ENCODE peak calls at places on chromosomes 2 and 18, in four cellular contexts. S, X, V and T are unnamed samples.

GRCh38 chr18:22170421-22171262 is 1.3 kb downstream of the GATA6 start:
- DNase-seq in S (no peak), X (no peak), V (peak), T (peak)

GRCh38 chr2:64105676-64106461 is 38.4 kb downstream of the PELI1 start:
- DNase-seq in S (no peak), X (no peak), V (no peak), T (no peak)

GRCh38 chr2:231667497-231667896 is 40.8 kb upstream of the PTMA start:
- DNase-seq in S (no peak), X (no peak), V (no peak), T (no peak)

GRCh38 chr18:33495278-33495677 is 54.8 kb upstream of the CCDC178 start:
- DNase-seq in S (no peak), X (no peak), V (no peak), T (peak)

GRCh38 chr2:233059797-233060499 is at the start of gene INPP5D:
- DNase-seq in S (peak), X (no peak), V (peak), T (no peak)

GRCh38 chr2:58633576-58634365 is 392.6 kb upstream of the FANCL start:
- DNase-seq in S (no peak), X (peak), V (no peak), T (peak)

GRCh38 chr18:1075310-1075709 is 170.6 kb downstream of the ADCYAP1 start:
- DNase-seq in S (no peak), X (no peak), V (no peak), T (no peak)

GRCh38 chr2:61016392-61017002 is 1.0 kb upstream of the PEX13 start:
- DNase-seq in S (no peak), X (no peak), V (no peak), T (no peak)

GRCh38 chr2:38443021-38443541 is 66.0 kb upstream of the ATL2 start:
- DNase-seq in S (no peak), X (peak), V (no peak), T (peak)

GRCh38 chr2:222304737-222305509 is 6.1 kb upstream of the PAX3 start:
- DNase-seq in S (no peak), X (no peak), V (no peak), T (no peak)

GRCh38 chr2:13791019-13791418 is 841.5 kb upstream of the LRATD1 start:
- DNase-seq in S (no peak), X (no peak), V (no peak), T (no peak)

GRCh38 chr18:9867454-9867732 is 18.4 kb upstream of the TXNDC2 start:
- DNase-seq in S (no peak), X (no peak), V (no peak), T (no peak)

GRCh38 chr2:210617732-210618330 is 61.4 kb downstream of the CPS1 start:
- DNase-seq in S (no peak), X (peak), V (no peak), T (peak)

GRCh38 chr18:63708650-63709049 is 5.9 kb downstream of the SERPINB11 start:
- DNase-seq in S (no peak), X (no peak), V (no peak), T (peak)

GRCh38 chr18:3264362-3264761 is 2.4 kb downstream of the MYL12B start:
- DNase-seq in S (no peak), X (no peak), V (no peak), T (peak)

GRCh38 chr2:60840880-60841279 is 40.5 kb upstream of the REL start:
- DNase-seq in S (no peak), X (no peak), V (no peak), T (no peak)

GRCh38 chr2:48601349-48601748 is 16.3 kb upstream of the GTF2A1L start:
- DNase-seq in S (no peak), X (peak), V (no peak), T (peak)

GRCh38 chr2:43303889-43304288 is 77.5 kb upstream of the ZFP36L2 start:
- DNase-seq in S (no peak), X (no peak), V (no peak), T (no peak)

GRCh38 chr2:233546101-233546500 is 20.5 kb downstream of the USP40 start:
- DNase-seq in S (no peak), X (no peak), V (no peak), T (no peak)

GRCh38 chr2:127067620-127068350 is 39.2 kb downstream of the BIN1 start:
- DNase-seq in S (peak), X (peak), V (peak), T (peak)

GRCh38 chr2:241993386-241994005 is 124.0 kb downstream of the RTP5 start:
- DNase-seq in S (no peak), X (no peak), V (no peak), T (no peak)

GRCh38 chr2:47890711-47891368 is 15.5 kb downstream of the FBXO11 start:
- DNase-seq in S (no peak), X (no peak), V (no peak), T (peak)

GRCh38 chr2:168660859-168661258 is 141.6 kb upstream of the NOSTRIN start:
- DNase-seq in S (no peak), X (no peak), V (peak), T (no peak)

GRCh38 chr2:120465012-120465700 is 119.2 kb downstream of the INHBB start:
- DNase-seq in S (no peak), X (no peak), V (no peak), T (no peak)

GRCh38 chr2:207223051-207223450 is 57.3 kb upstream of the KLF7 start:
- DNase-seq in S (no peak), X (no peak), V (no peak), T (peak)

GRCh38 chr18:56043691-56044090 is 455.7 kb upstream of the TCF4 start:
- DNase-seq in S (no peak), X (no peak), V (no peak), T (no peak)

GRCh38 chr2:231181848-231182247 is 16.6 kb upstream of the ARMC9 start:
- DNase-seq in S (no peak), X (no peak), V (peak), T (peak)

GRCh38 chr2:40218679-40219078 is 233.2 kb downstream of the SLC8A1 start:
- DNase-seq in S (no peak), X (no peak), V (peak), T (peak)

GRCh38 chr2:26480751-26481380 is 2.9 kb upstream of the OTOF start:
- DNase-seq in S (no peak), X (no peak), V (no peak), T (no peak)

GRCh38 chr18:8450013-8450412 is 159.2 kb upstream of the RAB12 start:
- DNase-seq in S (no peak), X (peak), V (peak), T (peak)

GRCh38 chr2:43707255-43707654 is 31.0 kb upstream of the C1GALT1C1L start:
- DNase-seq in S (no peak), X (no peak), V (peak), T (peak)

GRCh38 chr2:183495589-183496267 is 371.5 kb downstream of the NUP35 start:
- DNase-seq in S (no peak), X (no peak), V (no peak), T (no peak)

GRCh38 chr2:29012211-29012681 is 31.1 kb downstream of the TOGARAM2 start:
- DNase-seq in S (peak), X (no peak), V (peak), T (no peak)

GRCh38 chr18:48334845-48335244 is 74.3 kb downstream of the ZBTB7C start:
- DNase-seq in S (no peak), X (no peak), V (no peak), T (no peak)

GRCh38 chr18:58396144-58396543 is 232.7 kb downstream of the ALPK2 start:
- DNase-seq in S (no peak), X (no peak), V (no peak), T (no peak)